ENCODE peak calls at places on chromosomes 6 and 20, in four cellular contexts. One of them, this sample, is unnamed.

GRCh38 chr6:129954749-129955431 is 63.5 kb upstream of the L3MBTL3 start:
- DNase-seq in activated CD4-positive, CD25-positive, alpha-beta regulatory T cell: no peak
- DNase-seq in GM23338: no peak
- DNase-seq in left cardiac atrium: no peak
- DNase-seq in this sample: no peak

GRCh38 chr20:44692932-44693476 is 22.2 kb upstream of the CCN5 start:
- DNase-seq in activated CD4-positive, CD25-positive, alpha-beta regulatory T cell: no peak
- DNase-seq in GM23338: no peak
- DNase-seq in left cardiac atrium: peak; percentile 88
- DNase-seq in this sample: peak; percentile 76

GRCh38 chr20:64173116-64173515 is 8.9 kb downstream of the MYT1 start:
- DNase-seq in activated CD4-positive, CD25-positive, alpha-beta regulatory T cell: no peak
- DNase-seq in GM23338: no peak
- DNase-seq in left cardiac atrium: no peak
- DNase-seq in this sample: no peak

GRCh38 chr6:39948156-39948850 is 14.0 kb upstream of the MOCS1 start:
- DNase-seq in activated CD4-positive, CD25-positive, alpha-beta regulatory T cell: no peak
- DNase-seq in GM23338: no peak
- DNase-seq in left cardiac atrium: no peak
- DNase-seq in this sample: no peak

GRCh38 chr20:41048475-41049242 is 20.0 kb downstream of the TOP1 start:
- DNase-seq in activated CD4-positive, CD25-positive, alpha-beta regulatory T cell: no peak
- DNase-seq in GM23338: peak; percentile 31
- DNase-seq in left cardiac atrium: no peak
- DNase-seq in this sample: no peak

GRCh38 chr20:37361336-37361735 is 15.4 kb downstream of the SRC start:
- DNase-seq in activated CD4-positive, CD25-positive, alpha-beta regulatory T cell: no peak
- DNase-seq in GM23338: no peak
- DNase-seq in left cardiac atrium: no peak
- DNase-seq in this sample: peak; percentile 51

GRCh38 chr6:136445063-136445462 is 105.2 kb downstream of the MAP7 start:
- DNase-seq in activated CD4-positive, CD25-positive, alpha-beta regulatory T cell: no peak
- DNase-seq in GM23338: no peak
- DNase-seq in left cardiac atrium: no peak
- DNase-seq in this sample: no peak

GRCh38 chr20:62929051-62929538 is 2.8 kb upstream of the DIDO1 start:
- DNase-seq in activated CD4-positive, CD25-positive, alpha-beta regulatory T cell: no peak
- DNase-seq in GM23338: peak; percentile 96
- DNase-seq in left cardiac atrium: peak; percentile 77
- DNase-seq in this sample: peak; percentile 84

GRCh38 chr20:22824077-22824476 is 211.0 kb upstream of the SSTR4 start:
- DNase-seq in activated CD4-positive, CD25-positive, alpha-beta regulatory T cell: no peak
- DNase-seq in GM23338: no peak
- DNase-seq in left cardiac atrium: no peak
- DNase-seq in this sample: no peak

GRCh38 chr20:11012975-11013374 is 339.2 kb upstream of the JAG1 start:
- DNase-seq in activated CD4-positive, CD25-positive, alpha-beta regulatory T cell: no peak
- DNase-seq in GM23338: no peak
- DNase-seq in left cardiac atrium: no peak
- DNase-seq in this sample: no peak

GRCh38 chr6:151291145-151292055 is 51.6 kb downstream of the AKAP12 start:
- DNase-seq in activated CD4-positive, CD25-positive, alpha-beta regulatory T cell: no peak
- DNase-seq in GM23338: no peak
- DNase-seq in left cardiac atrium: peak; percentile 64
- DNase-seq in this sample: no peak

GRCh38 chr6:24631671-24632070 is 14.3 kb downstream of the KIAA0319 start:
- DNase-seq in activated CD4-positive, CD25-positive, alpha-beta regulatory T cell: no peak
- DNase-seq in GM23338: no peak
- DNase-seq in left cardiac atrium: no peak
- DNase-seq in this sample: no peak

GRCh38 chr20:46694484-46694883 is 5.2 kb upstream of the TP53RK start:
- DNase-seq in activated CD4-positive, CD25-positive, alpha-beta regulatory T cell: no peak
- DNase-seq in GM23338: no peak
- DNase-seq in left cardiac atrium: no peak
- DNase-seq in this sample: no peak

GRCh38 chr6:168058691-168059551 is 20.1 kb downstream of the FRMD1 start:
- DNase-seq in activated CD4-positive, CD25-positive, alpha-beta regulatory T cell: no peak
- DNase-seq in GM23338: peak; percentile 62
- DNase-seq in left cardiac atrium: no peak
- DNase-seq in this sample: peak; percentile 70

GRCh38 chr6:151022492-151022891 is 157.0 kb downstream of the MTHFD1L start:
- DNase-seq in activated CD4-positive, CD25-positive, alpha-beta regulatory T cell: no peak
- DNase-seq in GM23338: no peak
- DNase-seq in left cardiac atrium: no peak
- DNase-seq in this sample: no peak

GRCh38 chr6:38095054-38095453 is 275.5 kb downstream of the ZFAND3 start:
- DNase-seq in activated CD4-positive, CD25-positive, alpha-beta regulatory T cell: no peak
- DNase-seq in GM23338: no peak
- DNase-seq in left cardiac atrium: no peak
- DNase-seq in this sample: no peak

GRCh38 chr6:44297063-44298038 is 15.8 kb downstream of the AARS2 start:
- DNase-seq in activated CD4-positive, CD25-positive, alpha-beta regulatory T cell: peak; percentile 13
- DNase-seq in GM23338: peak; percentile 82
- DNase-seq in left cardiac atrium: peak; percentile 51
- DNase-seq in this sample: no peak

GRCh38 chr20:12570371-12570770 is 438.4 kb upstream of the SPTLC3 start:
- DNase-seq in activated CD4-positive, CD25-positive, alpha-beta regulatory T cell: no peak
- DNase-seq in GM23338: peak; percentile 87
- DNase-seq in left cardiac atrium: no peak
- DNase-seq in this sample: no peak

GRCh38 chr20:47768016-47768953 is 17.0 kb downstream of the SULF2 start:
- DNase-seq in activated CD4-positive, CD25-positive, alpha-beta regulatory T cell: no peak
- DNase-seq in GM23338: no peak
- DNase-seq in left cardiac atrium: peak; percentile 87
- DNase-seq in this sample: no peak

GRCh38 chr20:10492065-10492464 is 57.0 kb downstream of the SLX4IP start:
- DNase-seq in activated CD4-positive, CD25-positive, alpha-beta regulatory T cell: no peak
- DNase-seq in GM23338: no peak
- DNase-seq in left cardiac atrium: no peak
- DNase-seq in this sample: no peak

GRCh38 chr6:8414844-8415243 is 20.5 kb downstream of the SLC35B3 start:
- DNase-seq in activated CD4-positive, CD25-positive, alpha-beta regulatory T cell: no peak
- DNase-seq in GM23338: no peak
- DNase-seq in left cardiac atrium: no peak
- DNase-seq in this sample: no peak

GRCh38 chr6:142558785-142559184 is 257.0 kb downstream of the ADGRG6 start:
- DNase-seq in activated CD4-positive, CD25-positive, alpha-beta regulatory T cell: no peak
- DNase-seq in GM23338: no peak
- DNase-seq in left cardiac atrium: no peak
- DNase-seq in this sample: no peak

GRCh38 chr20:12528591-12529041 is 480.2 kb upstream of the SPTLC3 start:
- DNase-seq in activated CD4-positive, CD25-positive, alpha-beta regulatory T cell: no peak
- DNase-seq in GM23338: no peak
- DNase-seq in left cardiac atrium: no peak
- DNase-seq in this sample: no peak

GRCh38 chr20:24241466-24241865 is 228.0 kb upstream of the SYNDIG1 start:
- DNase-seq in activated CD4-positive, CD25-positive, alpha-beta regulatory T cell: no peak
- DNase-seq in GM23338: no peak
- DNase-seq in left cardiac atrium: no peak
- DNase-seq in this sample: no peak

GRCh38 chr20:362271-363254 is 15.7 kb downstream of the NRSN2 start:
- DNase-seq in activated CD4-positive, CD25-positive, alpha-beta regulatory T cell: no peak
- DNase-seq in GM23338: peak; percentile 68
- DNase-seq in left cardiac atrium: peak; percentile 86
- DNase-seq in this sample: peak; percentile 91

GRCh38 chr20:8721098-8721497 is 347.8 kb upstream of the PLCB4 start:
- DNase-seq in activated CD4-positive, CD25-positive, alpha-beta regulatory T cell: no peak
- DNase-seq in GM23338: peak; percentile 78
- DNase-seq in left cardiac atrium: peak; percentile 40
- DNase-seq in this sample: peak; percentile 70

GRCh38 chr6:28264834-28265401 is 2.0 kb upstream of the ZSCAN26 start:
- DNase-seq in activated CD4-positive, CD25-positive, alpha-beta regulatory T cell: no peak
- DNase-seq in GM23338: no peak
- DNase-seq in left cardiac atrium: no peak
- DNase-seq in this sample: no peak

GRCh38 chr6:50187212-50188055 is 137.7 kb upstream of the DEFB112 start:
- DNase-seq in activated CD4-positive, CD25-positive, alpha-beta regulatory T cell: no peak
- DNase-seq in GM23338: no peak
- DNase-seq in left cardiac atrium: no peak
- DNase-seq in this sample: no peak

GRCh38 chr6:158825038-158825950 is 6.1 kb upstream of the EZR start:
- DNase-seq in activated CD4-positive, CD25-positive, alpha-beta regulatory T cell: no peak
- DNase-seq in GM23338: no peak
- DNase-seq in left cardiac atrium: no peak
- DNase-seq in this sample: no peak

GRCh38 chr20:48945840-48946514 is 24.5 kb downstream of the ARFGEF2 start:
- DNase-seq in activated CD4-positive, CD25-positive, alpha-beta regulatory T cell: no peak
- DNase-seq in GM23338: no peak
- DNase-seq in left cardiac atrium: no peak
- DNase-seq in this sample: no peak

GRCh38 chr6:168386973-168387372 is 54.0 kb upstream of the SMOC2 start:
- DNase-seq in activated CD4-positive, CD25-positive, alpha-beta regulatory T cell: no peak
- DNase-seq in GM23338: no peak
- DNase-seq in left cardiac atrium: no peak
- DNase-seq in this sample: no peak

GRCh38 chr20:51100617-51101016 is 77.7 kb upstream of the KCNG1 start:
- DNase-seq in activated CD4-positive, CD25-positive, alpha-beta regulatory T cell: no peak
- DNase-seq in GM23338: no peak
- DNase-seq in left cardiac atrium: no peak
- DNase-seq in this sample: no peak

GRCh38 chr20:17808357-17808756 is 108.6 kb downstream of the BANF2 start:
- DNase-seq in activated CD4-positive, CD25-positive, alpha-beta regulatory T cell: no peak
- DNase-seq in GM23338: no peak
- DNase-seq in left cardiac atrium: peak; percentile 51
- DNase-seq in this sample: no peak

GRCh38 chr6:107555449-107555848 is 65.5 kb downstream of the SOBP start:
- DNase-seq in activated CD4-positive, CD25-positive, alpha-beta regulatory T cell: no peak
- DNase-seq in GM23338: no peak
- DNase-seq in left cardiac atrium: no peak
- DNase-seq in this sample: no peak

GRCh38 chr6:37783025-37783825 is 36.3 kb upstream of the ZFAND3 start:
- DNase-seq in activated CD4-positive, CD25-positive, alpha-beta regulatory T cell: no peak
- DNase-seq in GM23338: peak; percentile 82
- DNase-seq in left cardiac atrium: peak; percentile 48
- DNase-seq in this sample: no peak

GRCh38 chr6:111417181-111417585 is 65.8 kb downstream of the REV3L start:
- DNase-seq in activated CD4-positive, CD25-positive, alpha-beta regulatory T cell: no peak
- DNase-seq in GM23338: no peak
- DNase-seq in left cardiac atrium: no peak
- DNase-seq in this sample: no peak

GRCh38 chr6:127794405-127794804 is 106.5 kb downstream of the THEMIS start:
- DNase-seq in activated CD4-positive, CD25-positive, alpha-beta regulatory T cell: no peak
- DNase-seq in GM23338: no peak
- DNase-seq in left cardiac atrium: no peak
- DNase-seq in this sample: no peak